ENCODE peak calls at places on chromosome 16, in eight cellular contexts. G is stomach, I is SK-N-SH, A is tibial nerve, Q is A549, Y is transverse colon, B is suprapubic skin, U is HepG2. R is an unnamed sample.
A peak's percentile ranks its signal among the peaks of the same experiment; 100 is the strongest.

GRCh38 chr16:67305216-67306071 is 21.1 kb downstream of the KCTD19 start:
- DNase-seq in G (no peak), I (peak; percentile 17), A (no peak), Q (no peak), Y (no peak), B (no peak), U (no peak), R (no peak)

GRCh38 chr16:3642397-3643094 is 11.9 kb upstream of the DNASE1 start:
- DNase-seq in G (peak; percentile 45), I (peak; percentile 91), A (no peak), Q (no peak), Y (peak; percentile 42), B (peak; percentile 72), U (no peak), R (no peak)

GRCh38 chr16:57564571-57565270 is 22.3 kb downstream of the ADGRG5 start:
- DNase-seq in G (no peak), I (no peak), A (no peak), Q (no peak), Y (no peak), B (no peak), U (no peak), R (no peak)

GRCh38 chr16:66585477-66586239 is 6.4 kb downstream of the CMTM2 start:
- DNase-seq in G (no peak), I (no peak), A (no peak), Q (no peak), Y (no peak), B (no peak), U (no peak), R (no peak)

GRCh38 chr16:610513-611381 is 20.0 kb upstream of the WFIKKN1 start:
- DNase-seq in G (peak; percentile 77), I (peak; percentile 78), A (peak; percentile 36), Q (no peak), Y (peak; percentile 68), B (peak; percentile 79), U (peak; percentile 73), R (peak; percentile 50)

GRCh38 chr16:70430667-70431536 is 8.0 kb downstream of the ST3GAL2 start:
- DNase-seq in G (no peak), I (no peak), A (no peak), Q (no peak), Y (peak; percentile 47), B (no peak), U (peak; percentile 48), R (no peak)

GRCh38 chr16:70663524-70664324 is 17.4 kb downstream of the IL34 start:
- DNase-seq in G (no peak), I (peak; percentile 36), A (no peak), Q (no peak), Y (no peak), B (peak; percentile 79), U (no peak), R (peak; percentile 35)

GRCh38 chr16:4217246-4218131 is 24.4 kb downstream of the SRL start:
- DNase-seq in G (no peak), I (peak; percentile 77), A (no peak), Q (no peak), Y (peak; percentile 29), B (no peak), U (no peak), R (peak; percentile 76)

GRCh38 chr16:66740010-66740409 is 11.4 kb downstream of the DYNC1LI2 start:
- DNase-seq in G (no peak), I (peak; percentile 69), A (no peak), Q (peak; percentile 51), Y (peak; percentile 32), B (no peak), U (peak; percentile 39), R (no peak)

GRCh38 chr16:35798885-35799426 is 2339.5 kb downstream of the TP53TG3F start:
- DNase-seq in G (no peak), I (no peak), A (no peak), Q (peak; percentile 5), Y (no peak), B (no peak), U (no peak), R (no peak)

GRCh38 chr16:27426423-27427408 is 24.7 kb downstream of the IL21R start:
- DNase-seq in G (peak; percentile 26), I (no peak), A (peak; percentile 18), Q (peak; percentile 47), Y (peak; percentile 38), B (peak; percentile 74), U (peak; percentile 60), R (peak; percentile 4)

GRCh38 chr16:4115209-4115940 is 867 bp downstream of the ADCY9 start:
- DNase-seq in G (peak; percentile 54), I (peak; percentile 87), A (no peak), Q (peak; percentile 60), Y (peak; percentile 51), B (no peak), U (no peak), R (peak; percentile 58)

GRCh38 chr16:59591480-59591879 is 857.4 kb upstream of the GOT2 start:
- DNase-seq in G (no peak), I (no peak), A (no peak), Q (no peak), Y (no peak), B (no peak), U (no peak), R (no peak)

GRCh38 chr16:51982715-51983680 is 563.9 kb downstream of the TOX3 start:
- DNase-seq in G (peak; percentile 52), I (peak; percentile 48), A (peak; percentile 34), Q (peak; percentile 76), Y (peak; percentile 15), B (no peak), U (peak; percentile 67), R (no peak)

GRCh38 chr16:86884256-86884655 is 305.9 kb downstream of the FOXL1 start:
- DNase-seq in G (no peak), I (no peak), A (no peak), Q (no peak), Y (no peak), B (no peak), U (no peak), R (no peak)

GRCh38 chr16:61295311-61295710 is 740.9 kb downstream of the CDH8 start:
- DNase-seq in G (no peak), I (no peak), A (no peak), Q (no peak), Y (no peak), B (no peak), U (no peak), R (no peak)

DNA sequence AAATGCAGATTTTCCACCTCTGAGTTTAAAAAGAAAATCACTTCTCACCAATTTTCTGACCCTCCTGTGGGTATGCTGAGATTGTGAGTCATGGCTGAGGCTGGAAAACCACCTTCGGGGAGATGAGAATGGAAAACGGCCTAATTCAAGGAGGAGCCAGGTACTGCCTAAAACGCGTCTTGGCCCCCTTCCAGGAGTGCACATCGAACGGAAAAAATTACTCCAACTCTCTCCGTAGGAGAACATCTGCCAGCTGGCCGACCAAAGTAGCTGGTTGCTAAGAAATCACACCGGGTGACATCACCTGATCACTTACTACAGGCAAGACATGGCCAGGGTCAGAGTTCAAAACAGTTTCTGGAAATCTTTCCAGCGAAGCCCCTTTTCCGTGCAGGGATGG is 107.6 kb downstream of the ZNF423 start:
- DNase-seq in G (no peak), I (no peak), A (peak; percentile 45), Q (no peak), Y (no peak), B (no peak), U (no peak), R (no peak)
- TF ChIP-seq EP300 in G (no peak), I (no peak), A (no peak), Q (no peak), Y (no peak), B (no peak), U (no peak), R (no peak)

GRCh38 chr16:2386990-2387389 is 42.3 kb upstream of the CCNF start:
- DNase-seq in G (no peak), I (no peak), A (no peak), Q (peak; percentile 35), Y (no peak), B (no peak), U (peak; percentile 28), R (no peak)
- TF ChIP-seq CTCF in G (no peak), I (peak; percentile 36), A (no peak), Q (no peak), Y (no peak), B (no peak), U (peak; percentile 23), R (no peak)

DNA sequence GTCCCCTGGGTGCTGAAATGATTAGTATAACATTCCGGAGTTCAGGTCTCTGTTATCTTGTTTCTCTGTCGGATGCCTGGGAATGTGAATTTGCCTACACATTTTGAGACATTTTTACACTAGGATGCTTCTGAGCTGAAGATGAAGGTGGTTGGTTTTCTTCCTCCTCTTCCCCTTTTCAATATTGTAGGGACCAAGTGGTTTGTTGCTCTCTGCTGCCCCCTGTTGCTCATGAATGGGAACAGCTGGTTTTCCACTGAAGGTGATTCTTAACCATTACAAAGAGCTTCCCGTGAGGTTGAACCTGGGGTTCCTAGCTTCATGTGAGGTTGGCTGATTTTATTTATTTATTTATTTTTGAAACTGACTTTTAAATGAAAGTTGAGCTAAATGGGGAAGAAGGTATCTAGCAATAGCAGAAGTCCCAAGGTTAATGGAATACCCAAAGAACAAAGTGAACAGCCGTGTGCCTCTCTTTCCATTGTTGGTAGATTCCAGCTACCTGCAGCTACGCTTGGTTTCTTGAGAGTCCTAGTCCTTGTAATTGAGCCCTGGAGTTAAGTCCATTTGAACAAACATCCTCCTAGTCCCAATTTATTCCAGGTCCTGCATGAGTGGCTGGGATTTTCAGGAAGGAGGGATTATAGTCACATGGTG is 983.9 kb upstream of the EEF2KMT start:
- DNase-seq in G (no peak), I (peak; percentile 57), A (no peak), Q (peak; percentile 27), Y (peak; percentile 37), B (no peak), U (peak; percentile 20), R (no peak)
- TF ChIP-seq EP300 in G (no peak), I (no peak), A (no peak), Q (no peak), Y (no peak), B (no peak), U (no peak), R (no peak)

GRCh38 chr16:84777435-84777834 is 42.4 kb upstream of the CRISPLD2 start:
- DNase-seq in G (no peak), I (no peak), A (no peak), Q (no peak), Y (no peak), B (no peak), U (no peak), R (no peak)

GRCh38 chr16:84773312-84773711 is 46.5 kb upstream of the CRISPLD2 start:
- DNase-seq in G (no peak), I (no peak), A (no peak), Q (no peak), Y (no peak), B (no peak), U (no peak), R (no peak)

GRCh38 chr16:84778720-84779119 is 41.1 kb upstream of the CRISPLD2 start:
- DNase-seq in G (no peak), I (no peak), A (no peak), Q (no peak), Y (no peak), B (no peak), U (no peak), R (no peak)

GRCh38 chr16:84775262-84775810 is 44.4 kb upstream of the CRISPLD2 start:
- DNase-seq in G (no peak), I (no peak), A (no peak), Q (no peak), Y (no peak), B (no peak), U (no peak), R (no peak)

DNA sequence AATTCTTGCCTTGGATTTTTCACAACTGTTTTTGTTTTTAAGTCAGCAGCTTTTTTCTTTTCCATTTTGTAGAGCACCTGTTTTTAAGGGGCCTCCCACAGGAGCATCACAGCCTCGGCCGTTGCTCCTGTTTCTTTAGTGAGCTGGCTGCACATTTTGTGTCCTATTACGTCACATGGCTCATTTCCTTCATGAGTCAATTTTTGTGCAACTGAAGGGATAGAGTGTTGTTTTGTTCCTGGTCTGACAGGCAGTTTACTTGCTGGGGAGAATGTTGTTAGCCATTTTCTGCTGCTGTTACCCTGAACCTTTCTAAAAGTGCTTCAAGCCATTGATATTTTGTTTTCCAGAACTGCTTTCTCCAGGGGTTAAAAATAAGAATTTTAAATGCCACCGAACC is 45.0 kb upstream of the CRISPLD2 start:
- DNase-seq in G (no peak), I (no peak), A (peak; percentile 69), Q (no peak), Y (no peak), B (no peak), U (no peak), R (no peak)
- TF ChIP-seq CTCF in G (no peak), I (no peak), A (no peak), Q (no peak), Y (no peak), B (no peak), U (no peak), R (no peak)